ENCODE peak calls at places on chromosomes 16 and 17, in four cellular contexts. S is HFF-Myc, X is suprapubic skin, L is mucosa of descending colon. B is an unnamed sample.

GRCh38 chr17:48725005-48725293 is 2.0 kb downstream of the PRAC2 start:
- DNase-seq in S (no peak), X (no peak), L (no peak), B (no peak)

GRCh38 chr17:78803161-78803845 is 21.2 kb upstream of the CYTH1 start:
- DNase-seq in S (no peak), X (no peak), L (no peak), B (peak)

GRCh38 chr16:27346818-27347217 is 33.0 kb downstream of the IL4R start:
- DNase-seq in S (no peak), X (no peak), L (no peak), B (no peak)

GRCh38 chr17:16935786-16936185 is 36.1 kb downstream of the TNFRSF13B start:
- DNase-seq in S (no peak), X (peak), L (no peak), B (no peak)

GRCh38 chr17:80225230-80225629 is 5.0 kb downstream of the SLC26A11 start:
- DNase-seq in S (no peak), X (no peak), L (no peak), B (no peak)

GRCh38 chr17:40340880-40341807 is 23.4 kb downstream of the GJD3 start:
- DNase-seq in S (no peak), X (peak), L (peak), B (no peak)

GRCh38 chr16:397135-397661 is at the start of gene NME4:
- DNase-seq in S (no peak), X (no peak), L (no peak), B (peak)

GRCh38 chr17:9259419-9259818 is 238.1 kb downstream of the NTN1 start:
- DNase-seq in S (no peak), X (no peak), L (no peak), B (no peak)

B was measured in GDM1.